ENCODE peak calls at places on chromosome 19, in five cellular contexts. W is thoracic aorta, V is hepatocyte, N is epithelial cell of esophagus, P is omental fat pad. T is an unnamed sample.

GRCh38 chr19:13347351-13347750 is 158.9 kb downstream of the CACNA1A start:
- DNase-seq in P (no peak), W (no peak), N (no peak), V (no peak), T (no peak)

GRCh38 chr19:53696951-53697350 is 65.2 kb downstream of the DPRX start:
- DNase-seq in W (no peak), N (peak; percentile 1), V (no peak), P (no peak), T (no peak)

GRCh38 chr19:2335848-2336247 is 7.4 kb downstream of the SPPL2B start:
- DNase-seq in P (no peak), V (no peak), W (no peak), N (no peak), T (no peak)

GRCh38 chr19:51263808-51264207 is 12.9 kb downstream of the SIGLECL1 start:
- DNase-seq in W (no peak), P (no peak), V (no peak), N (no peak), T (no peak)

GRCh38 chr19:18270304-18270703 is 3.9 kb downstream of the IQCN start:
- DNase-seq in N (no peak), P (no peak), W (no peak), V (no peak), T (no peak)

GRCh38 chr19:51185868-51186215 is 39.0 kb upstream of the CD33 start:
- DNase-seq in W (no peak), V (no peak), N (no peak), P (no peak), T (no peak)

GRCh38 chr19:6118043-6118442 is 7.7 kb upstream of the RFX2 start:
- DNase-seq in V (no peak), N (no peak), W (no peak), P (no peak), T (no peak)

GRCh38 chr19:46081928-46082727 is 41.3 kb upstream of the IGFL4 start:
- DNase-seq in P (no peak), N (peak; percentile 70), W (no peak), V (peak; percentile 77), T (no peak)

GRCh38 chr19:49829200-49829599 is 11.1 kb downstream of the MED25 start:
- DNase-seq in P (no peak), W (no peak), N (no peak), V (no peak), T (no peak)

GRCh38 chr19:18896421-18896841 is 473 bp upstream of the CERS1 start:
- DNase-seq in V (no peak), N (peak; percentile 41), W (no peak), P (no peak), T (no peak)

GRCh38 chr19:3538965-3539742 is at the start of gene TEKTIP1:
- DNase-seq in W (no peak), P (no peak), N (no peak), V (no peak), T (no peak)

GRCh38 chr19:17183858-17184271 is 31.3 kb upstream of the USE1 start:
- DNase-seq in W (no peak), P (no peak), N (no peak), V (no peak), T (no peak)

GRCh38 chr19:20565321-20566018 is at the start of gene ZNF737:
- DNase-seq in P (peak; percentile 97), N (peak; percentile 96), V (peak; percentile 97), W (peak; percentile 88), T (peak; percentile 90)

GRCh38 chr19:13962738-13963602 is 10.7 kb downstream of the DCAF15 start:
- DNase-seq in P (no peak), W (no peak), V (peak; percentile 12), N (no peak), T (no peak)

GRCh38 chr19:4375164-4375619 is 25.2 kb downstream of the SH3GL1 start:
- DNase-seq in V (peak; percentile 85), W (no peak), P (no peak), N (peak; percentile 82), T (no peak)

GRCh38 chr19:771332-771785 is 20.4 kb downstream of the MISP start:
- DNase-seq in V (peak; percentile 47), W (no peak), N (peak; percentile 64), P (no peak), T (no peak)
- TF ChIP-seq CTCF in V (peak; percentile 51), W (no peak), N (peak; percentile 62), P (no peak), T (no peak)

DNA sequence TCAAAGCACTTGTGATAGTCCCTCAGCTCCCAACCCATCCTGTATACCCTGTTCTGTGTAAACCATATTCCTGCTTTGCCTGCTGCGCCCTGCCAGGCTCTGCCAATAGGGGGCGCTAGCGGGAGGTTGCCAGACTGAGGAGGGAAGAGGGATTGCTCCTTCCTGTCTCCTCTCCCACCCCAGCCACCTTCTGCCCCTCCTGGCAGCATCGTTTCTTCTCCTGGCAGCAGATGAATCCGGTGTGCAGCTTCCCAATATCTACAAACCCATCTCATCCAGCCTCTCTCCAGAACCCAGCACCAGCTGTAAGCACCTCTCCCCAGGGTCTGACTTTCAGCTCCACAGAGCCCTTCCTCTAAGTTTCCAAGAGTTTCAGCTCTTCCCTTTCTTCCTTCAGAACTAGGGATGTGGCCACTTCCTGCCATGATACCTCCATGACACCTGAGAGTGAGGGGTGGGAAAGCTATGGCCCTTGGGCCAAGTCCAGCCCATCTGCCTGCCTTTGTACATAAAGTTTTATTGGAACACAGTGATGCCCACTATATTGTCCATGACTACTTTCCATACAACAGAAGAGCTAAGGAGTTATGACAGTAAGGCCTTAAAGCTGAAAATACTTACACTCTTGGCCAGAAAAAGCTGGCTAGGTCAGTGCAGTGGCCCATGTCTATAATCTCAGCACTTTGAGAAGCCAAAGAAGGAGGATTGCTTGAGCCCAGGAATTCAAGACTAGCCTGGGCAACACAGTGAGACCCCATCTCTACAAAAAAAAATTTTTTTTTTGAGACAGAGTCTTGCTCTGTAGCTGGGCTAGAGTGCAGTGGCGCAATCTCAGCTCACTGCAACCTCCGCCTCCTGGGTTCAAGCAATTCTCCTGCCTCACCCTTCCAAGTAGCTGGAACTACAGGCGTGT is 34.5 kb upstream of the ATP1A3 start:
- DNase-seq in V (no peak), N (no peak), P (no peak), W (no peak), T (no peak)
- TF ChIP-seq CTCF in V (peak; percentile 26), N (peak; percentile 56), P (no peak), W (peak; percentile 20), T (peak; percentile 28)

DNA sequence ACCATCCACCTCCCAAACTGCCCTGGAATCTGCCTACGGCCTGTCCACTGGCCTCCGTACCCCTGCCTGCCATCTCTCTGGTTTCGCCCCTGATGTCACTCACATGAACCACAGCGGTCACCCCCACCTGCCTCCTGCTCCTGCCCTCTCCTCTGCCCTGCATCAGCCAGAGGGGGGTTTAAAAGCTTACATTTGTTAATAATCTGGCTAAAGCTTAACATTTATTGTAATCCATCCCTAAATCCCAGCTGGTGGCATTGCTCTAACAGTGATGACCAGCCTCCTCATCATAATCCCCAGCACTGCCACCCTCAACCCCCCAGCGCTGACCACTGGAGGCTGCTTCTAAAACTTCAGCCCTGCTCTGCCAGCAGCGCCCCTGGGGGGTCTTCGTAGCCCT is 38.9 kb downstream of the DNM2 start:
- DNase-seq in W (no peak), N (no peak), V (no peak), P (no peak), T (no peak)
- TF ChIP-seq CTCF in W (no peak), N (no peak), V (no peak), P (no peak), T (no peak)

GRCh38 chr19:32246032-32246431 is 99.4 kb upstream of the ZNF507 start:
- DNase-seq in V (no peak), W (no peak), N (no peak), P (no peak), T (no peak)

GRCh38 chr19:32238076-32238475 is 107.3 kb upstream of the ZNF507 start:
- DNase-seq in P (no peak), N (no peak), V (no peak), W (no peak), T (no peak)

GRCh38 chr19:32234663-32235217 is 110.7 kb upstream of the ZNF507 start:
- DNase-seq in W (no peak), N (no peak), V (no peak), P (no peak), T (no peak)

GRCh38 chr19:32241957-32242710 is 103.3 kb upstream of the ZNF507 start:
- DNase-seq in W (no peak), V (no peak), P (no peak), N (no peak), T (no peak)

GRCh38 chr19:32240316-32240715 is 105.1 kb upstream of the ZNF507 start:
- DNase-seq in N (no peak), W (no peak), V (no peak), P (no peak), T (no peak)
- TF ChIP-seq CTCF in N (no peak), W (no peak), V (no peak), P (no peak), T (no peak)

DNA sequence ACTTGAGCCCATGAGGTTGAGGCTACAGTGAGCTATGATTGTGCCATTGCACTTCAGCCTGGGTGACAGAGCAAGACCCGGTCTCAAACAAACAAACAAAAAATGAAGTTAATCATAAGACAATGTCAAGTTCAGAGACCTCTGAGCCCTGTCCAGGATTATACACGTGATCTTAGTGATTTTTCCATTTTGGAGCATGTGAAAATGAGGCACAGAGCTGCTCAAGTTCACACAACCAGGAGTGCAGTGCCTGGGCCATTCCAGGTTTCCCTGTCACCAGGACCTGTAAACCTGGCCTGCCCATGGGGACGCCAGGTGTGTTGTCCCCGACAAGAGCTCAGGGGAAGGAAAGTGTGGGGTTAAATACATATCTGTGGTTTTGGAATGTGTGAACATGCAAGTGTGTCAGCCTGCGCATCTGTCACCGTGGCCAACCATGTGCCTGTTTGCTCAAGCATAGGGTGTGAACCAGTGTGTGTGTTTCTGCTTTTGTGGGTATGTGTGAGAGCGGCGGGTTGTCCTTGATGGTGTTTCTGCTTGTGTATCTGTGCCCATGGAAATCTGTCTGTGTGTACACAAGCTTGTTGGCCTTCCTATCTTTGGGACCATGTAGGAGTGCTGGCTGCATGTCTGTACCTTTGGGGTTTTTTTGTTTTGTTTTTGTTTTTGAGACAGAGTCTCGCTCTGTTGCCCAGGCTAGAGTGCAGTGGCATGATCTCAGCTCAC is 1.5 kb upstream of the FXYD1 start:
- DNase-seq in V (no peak), W (no peak), N (no peak), P (no peak), T (no peak)
- TF ChIP-seq CTCF in V (no peak), W (no peak), N (no peak), P (no peak), T (no peak)

GRCh38 chr19:39197808-39198207 is 1.0 kb downstream of the NCCRP1 start:
- DNase-seq in P (no peak), W (no peak), V (no peak), N (peak; percentile 38), T (no peak)
- TF ChIP-seq CTCF in P (no peak), W (no peak), V (no peak), N (no peak), T (no peak)

GRCh38 chr19:15421136-15421535 is 2.3 kb upstream of the AKAP8L start:
- DNase-seq in V (no peak), P (no peak), N (no peak), W (no peak), T (no peak)

GRCh38 chr19:15418112-15418587 is 638 bp downstream of the AKAP8L start:
- DNase-seq in P (no peak), N (peak; percentile 19), W (no peak), V (peak; percentile 40), T (no peak)

GRCh38 chr19:15417699-15418098 is 1.1 kb downstream of the AKAP8L start:
- DNase-seq in V (no peak), P (no peak), N (peak; percentile 34), W (no peak), T (no peak)

GRCh38 chr19:15418588-15419412 is at the start of gene AKAP8L:
- DNase-seq in P (peak; percentile 97), N (peak; percentile 100), W (peak; percentile 100), V (peak; percentile 99), T (peak; percentile 99)

GRCh38 chr19:15419413-15420025 is 731 bp upstream of the AKAP8L start:
- DNase-seq in W (no peak), P (no peak), N (no peak), V (no peak), T (no peak)
- TF ChIP-seq CTCF in W (no peak), P (no peak), N (no peak), V (no peak), T (no peak)

T was measured in natural killer cell.